ENCODE peak calls at places on chromosomes 7 and 10, in five cellular contexts. One of them, this sample, is unnamed. For H3K27me3, the result is how much of the 10 kb centered on the place peaks cover.

GRCh38 chr7:28865494-28866257 is 92.5 kb downstream of the TRIL start:
- DNase-seq in Peyer's patch: no peak
- DNase-seq in ascending aorta: no peak
- DNase-seq in A673: peak
- DNase-seq in tibial nerve: no peak
- DNase-seq in this sample: no peak

GRCh38 chr7:143300959-143301617 is 12.9 kb downstream of the CASP2 start:
- DNase-seq in ascending aorta: no peak
- DNase-seq in tibial nerve: no peak
- DNase-seq in A673: no peak
- DNase-seq in Peyer's patch: no peak
- DNase-seq in this sample: no peak

GRCh38 chr10:102453502-102453901 is 2.2 kb upstream of the C10orf95 start:
- DNase-seq in ascending aorta: no peak
- DNase-seq in A673: no peak
- DNase-seq in Peyer's patch: no peak
- DNase-seq in tibial nerve: no peak
- DNase-seq in this sample: no peak

GRCh38 chr7:74092321-74092963 is 8.8 kb downstream of the LIMK1 start:
- DNase-seq in A673: no peak
- DNase-seq in Peyer's patch: peak
- DNase-seq in tibial nerve: no peak
- DNase-seq in ascending aorta: no peak
- DNase-seq in this sample: no peak

GRCh38 chr10:93993782-93994668 is at the start of gene PLCE1:
- DNase-seq in A673: peak
- DNase-seq in tibial nerve: no peak
- DNase-seq in ascending aorta: no peak
- DNase-seq in Peyer's patch: no peak
- DNase-seq in this sample: no peak

GRCh38 chr10:46318808-46319207 is 32.0 kb downstream of the ANTXRL start:
- DNase-seq in Peyer's patch: no peak
- DNase-seq in ascending aorta: no peak
- DNase-seq in A673: no peak
- DNase-seq in tibial nerve: no peak
- DNase-seq in this sample: peak

GRCh38 chr7:44969701-44970494 is 8.9 kb downstream of the MYO1G start:
- DNase-seq in tibial nerve: no peak
- DNase-seq in Peyer's patch: no peak
- DNase-seq in ascending aorta: no peak
- DNase-seq in A673: no peak
- DNase-seq in this sample: no peak

GRCh38 chr7:134702366-134703240 is 56.0 kb downstream of the BPGM start:
- DNase-seq in Peyer's patch: no peak
- DNase-seq in ascending aorta: no peak
- DNase-seq in tibial nerve: no peak
- DNase-seq in A673: no peak
- DNase-seq in this sample: no peak

GRCh38 chr10:92695679-92696605 is 6.2 kb downstream of the HHEX start:
- DNase-seq in Peyer's patch: no peak
- DNase-seq in A673: no peak
- DNase-seq in tibial nerve: no peak
- DNase-seq in ascending aorta: no peak
- DNase-seq in this sample: no peak
- H3K4me3 ChIP-seq in Peyer's patch: no peak
- H3K4me3 ChIP-seq in A673: no peak
- H3K4me3 ChIP-seq in tibial nerve: no peak
- H3K4me3 ChIP-seq in ascending aorta: peak
- H3K4me3 ChIP-seq in this sample: no peak

DNA sequence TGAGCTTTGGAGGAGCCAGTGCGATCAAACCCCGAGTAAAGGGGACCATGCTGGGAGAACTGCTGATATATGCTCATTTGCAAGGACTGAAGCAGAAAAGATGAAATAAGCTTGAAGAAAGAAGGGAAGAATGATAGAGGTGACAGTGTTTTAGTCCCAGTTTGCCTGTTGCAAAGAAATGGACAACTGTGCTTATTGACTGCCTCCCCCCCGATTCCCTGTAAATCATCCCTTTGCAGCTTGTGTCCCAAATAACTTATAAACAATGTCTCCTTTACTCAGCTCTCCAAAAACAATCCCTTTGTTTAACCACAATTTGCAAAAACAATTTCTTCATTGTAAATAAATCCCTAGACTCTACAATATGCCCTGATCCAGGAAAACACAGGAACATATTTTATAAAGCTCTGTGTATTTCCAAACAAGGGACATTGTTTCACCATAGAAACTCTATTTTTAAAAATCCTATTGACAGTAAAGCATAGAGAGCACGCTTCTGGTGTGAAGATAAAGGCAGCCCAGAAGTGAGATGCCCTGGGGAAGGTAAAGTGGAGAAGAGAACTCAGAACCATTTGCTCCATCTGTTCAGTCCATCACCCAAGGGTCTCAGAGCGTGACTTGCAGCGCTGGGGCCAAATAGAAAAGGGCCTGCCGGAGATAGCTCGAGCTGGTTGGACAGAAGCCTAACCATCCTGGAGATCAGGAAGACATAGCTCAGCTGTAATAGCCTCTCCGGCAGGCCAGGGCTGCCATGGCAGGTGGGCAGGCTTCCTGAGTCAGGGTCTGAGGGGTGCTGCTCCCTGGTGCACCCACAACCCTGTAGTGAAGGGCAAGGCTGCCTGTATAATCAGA is 280.5 kb downstream of the WDR11 start:
- DNase-seq in ascending aorta: no peak
- DNase-seq in A673: no peak
- DNase-seq in tibial nerve: no peak
- DNase-seq in Peyer's patch: no peak
- DNase-seq in this sample: no peak
- H3K27ac ChIP-seq in ascending aorta: no peak
- H3K27ac ChIP-seq in A673: no peak
- H3K27ac ChIP-seq in tibial nerve: no peak
- H3K27ac ChIP-seq in Peyer's patch: peak
- H3K27ac ChIP-seq in this sample: no peak

GRCh38 chr10:116194061-116194460 is 78.9 kb downstream of the GFRA1 start:
- DNase-seq in A673: no peak
- DNase-seq in Peyer's patch: no peak
- DNase-seq in ascending aorta: no peak
- DNase-seq in tibial nerve: no peak
- DNase-seq in this sample: no peak

GRCh38 chr10:116195039-116195438 is 78.0 kb downstream of the GFRA1 start:
- DNase-seq in Peyer's patch: no peak
- DNase-seq in A673: no peak
- DNase-seq in tibial nerve: no peak
- DNase-seq in ascending aorta: no peak
- DNase-seq in this sample: no peak

GRCh38 chr10:116198636-116199035 is 74.4 kb downstream of the GFRA1 start:
- DNase-seq in Peyer's patch: no peak
- DNase-seq in A673: no peak
- DNase-seq in tibial nerve: no peak
- DNase-seq in ascending aorta: no peak
- DNase-seq in this sample: no peak

GRCh38 chr10:116197961-116198360 is 75.0 kb downstream of the GFRA1 start:
- DNase-seq in ascending aorta: no peak
- DNase-seq in A673: no peak
- DNase-seq in Peyer's patch: no peak
- DNase-seq in tibial nerve: no peak
- DNase-seq in this sample: no peak

DNA sequence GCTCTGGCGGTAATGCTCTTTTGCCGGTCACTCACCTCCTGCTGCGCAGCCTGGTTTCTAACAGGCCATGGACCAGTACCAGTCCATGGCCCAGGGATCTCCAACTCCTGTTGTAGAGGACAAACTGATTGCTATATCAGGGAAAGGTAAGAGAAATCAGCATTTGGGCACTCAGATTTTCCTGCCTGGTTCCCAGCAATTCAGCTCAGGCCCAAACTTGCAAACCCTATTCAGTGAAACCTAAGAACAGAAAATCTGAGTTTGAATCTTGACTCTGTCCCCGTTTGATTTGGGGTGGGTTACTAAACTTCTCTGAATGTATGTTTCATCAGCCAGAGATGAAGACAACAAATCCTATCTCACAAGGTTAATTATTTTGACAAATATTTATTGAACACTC is 77.4 kb downstream of the GFRA1 start:
- DNase-seq in A673: no peak
- DNase-seq in Peyer's patch: no peak
- DNase-seq in tibial nerve: no peak
- DNase-seq in ascending aorta: no peak
- DNase-seq in this sample: no peak
- H3K27me3 ChIP-seq in A673: under half
- H3K27me3 ChIP-seq in Peyer's patch: under half
- H3K27me3 ChIP-seq in tibial nerve: under half
- H3K27me3 ChIP-seq in ascending aorta: under half
- H3K27me3 ChIP-seq in this sample: under half

DNA sequence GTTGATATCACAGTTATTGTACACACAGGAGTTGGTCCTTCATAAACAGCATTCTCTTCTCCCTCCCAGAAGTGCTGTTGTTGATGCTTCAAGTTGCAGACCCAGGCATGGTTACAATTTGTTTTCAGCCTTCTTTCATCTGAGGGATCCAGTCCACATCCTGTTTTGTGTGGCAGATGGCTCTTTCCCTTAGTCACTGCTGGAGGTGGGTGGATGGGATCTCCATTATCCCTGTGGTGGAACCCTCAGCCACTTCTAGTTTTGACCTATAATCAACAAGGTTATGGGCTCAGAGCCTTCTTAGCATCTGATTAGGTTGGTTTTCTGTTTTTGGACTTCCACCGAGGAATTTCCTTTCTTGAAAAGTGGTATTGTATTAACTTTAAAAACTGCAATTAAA is 214.2 kb downstream of the SH2D4B start:
- DNase-seq in tibial nerve: no peak
- DNase-seq in ascending aorta: no peak
- DNase-seq in A673: no peak
- DNase-seq in Peyer's patch: no peak
- DNase-seq in this sample: no peak
- H3K4me3 ChIP-seq in tibial nerve: no peak
- H3K4me3 ChIP-seq in ascending aorta: no peak
- H3K4me3 ChIP-seq in A673: no peak
- H3K4me3 ChIP-seq in Peyer's patch: no peak
- H3K4me3 ChIP-seq in this sample: no peak

GRCh38 chr10:110556296-110556695 is 11.2 kb upstream of the SMC3 start:
- DNase-seq in tibial nerve: no peak
- DNase-seq in Peyer's patch: no peak
- DNase-seq in ascending aorta: no peak
- DNase-seq in A673: no peak
- DNase-seq in this sample: no peak
- H3K27ac ChIP-seq in tibial nerve: no peak
- H3K27ac ChIP-seq in Peyer's patch: peak
- H3K27ac ChIP-seq in ascending aorta: no peak
- H3K27ac ChIP-seq in A673: no peak
- H3K27ac ChIP-seq in this sample: no peak

This sample was measured in right atrium auricular region.